ENCODE peak calls at places on chromosomes 3 and 15, in seven cellular contexts. One of them, this sample, is unnamed.

GRCh38 chr3:51794202-51794601 is 15.2 kb upstream of the IQCF6 start:
- DNase-seq in SK-N-SH: no peak
- DNase-seq in HCT116: no peak
- DNase-seq in GM12878: no peak
- DNase-seq in K562: no peak
- DNase-seq in H1: peak; percentile 64
- DNase-seq in HepG2: no peak
- DNase-seq in this sample: no peak

GRCh38 chr15:60006203-60006782 is 2.2 kb downstream of the FOXB1 start:
- DNase-seq in SK-N-SH: peak; percentile 40
- DNase-seq in HCT116: no peak
- DNase-seq in GM12878: no peak
- DNase-seq in K562: peak; percentile 46
- DNase-seq in H1: no peak
- DNase-seq in HepG2: no peak
- DNase-seq in this sample: peak; percentile 56

GRCh38 chr3:197789309-197789708 is 1.7 kb upstream of the LRCH3 start:
- DNase-seq in SK-N-SH: no peak
- DNase-seq in HCT116: no peak
- DNase-seq in GM12878: no peak
- DNase-seq in K562: no peak
- DNase-seq in H1: no peak
- DNase-seq in HepG2: no peak
- DNase-seq in this sample: no peak

GRCh38 chr3:156816091-156816793 is 9.9 kb upstream of the LEKR1 start:
- DNase-seq in SK-N-SH: no peak
- DNase-seq in HCT116: no peak
- DNase-seq in GM12878: no peak
- DNase-seq in K562: no peak
- DNase-seq in H1: no peak
- DNase-seq in HepG2: no peak
- DNase-seq in this sample: no peak

GRCh38 chr15:77650285-77650684 is 17.6 kb upstream of the LINGO1 start:
- DNase-seq in SK-N-SH: peak; percentile 70
- DNase-seq in HCT116: peak; percentile 12
- DNase-seq in GM12878: no peak
- DNase-seq in K562: peak; percentile 69
- DNase-seq in H1: no peak
- DNase-seq in HepG2: peak; percentile 29
- DNase-seq in this sample: no peak

GRCh38 chr15:52680756-52681155 is 1.6 kb upstream of the ATOSA start:
- DNase-seq in SK-N-SH: no peak
- DNase-seq in HCT116: no peak
- DNase-seq in GM12878: no peak
- DNase-seq in K562: no peak
- DNase-seq in H1: no peak
- DNase-seq in HepG2: no peak
- DNase-seq in this sample: no peak

GRCh38 chr3:49183873-49184272 is 12.5 kb downstream of the KLHDC8B start:
- DNase-seq in SK-N-SH: no peak
- DNase-seq in HCT116: no peak
- DNase-seq in GM12878: no peak
- DNase-seq in K562: no peak
- DNase-seq in H1: no peak
- DNase-seq in HepG2: peak; percentile 45
- DNase-seq in this sample: no peak

GRCh38 chr3:115092220-115092791 is 54.8 kb downstream of the ZBTB20 start:
- DNase-seq in SK-N-SH: peak; percentile 47
- DNase-seq in HCT116: peak; percentile 65
- DNase-seq in GM12878: peak; percentile 26
- DNase-seq in K562: peak; percentile 2
- DNase-seq in H1: no peak
- DNase-seq in HepG2: peak; percentile 34
- DNase-seq in this sample: peak; percentile 18

GRCh38 chr15:56185980-56186379 is 57.7 kb downstream of the RFX7 start:
- DNase-seq in SK-N-SH: no peak
- DNase-seq in HCT116: no peak
- DNase-seq in GM12878: no peak
- DNase-seq in K562: no peak
- DNase-seq in H1: no peak
- DNase-seq in HepG2: no peak
- DNase-seq in this sample: no peak

GRCh38 chr3:144670560-144670959 is 698.9 kb downstream of the DIPK2A start:
- DNase-seq in SK-N-SH: no peak
- DNase-seq in HCT116: no peak
- DNase-seq in GM12878: no peak
- DNase-seq in K562: no peak
- DNase-seq in H1: no peak
- DNase-seq in HepG2: no peak
- DNase-seq in this sample: no peak

GRCh38 chr15:26848498-26848897 is 18.4 kb upstream of the GABRA5 start:
- DNase-seq in SK-N-SH: no peak
- DNase-seq in HCT116: no peak
- DNase-seq in GM12878: no peak
- DNase-seq in K562: no peak
- DNase-seq in H1: no peak
- DNase-seq in HepG2: no peak
- DNase-seq in this sample: no peak

GRCh38 chr3:192923731-192924130 is 6.1 kb upstream of the MB21D2 start:
- DNase-seq in SK-N-SH: no peak
- DNase-seq in HCT116: no peak
- DNase-seq in GM12878: no peak
- DNase-seq in K562: no peak
- DNase-seq in H1: no peak
- DNase-seq in HepG2: no peak
- DNase-seq in this sample: no peak

DNA sequence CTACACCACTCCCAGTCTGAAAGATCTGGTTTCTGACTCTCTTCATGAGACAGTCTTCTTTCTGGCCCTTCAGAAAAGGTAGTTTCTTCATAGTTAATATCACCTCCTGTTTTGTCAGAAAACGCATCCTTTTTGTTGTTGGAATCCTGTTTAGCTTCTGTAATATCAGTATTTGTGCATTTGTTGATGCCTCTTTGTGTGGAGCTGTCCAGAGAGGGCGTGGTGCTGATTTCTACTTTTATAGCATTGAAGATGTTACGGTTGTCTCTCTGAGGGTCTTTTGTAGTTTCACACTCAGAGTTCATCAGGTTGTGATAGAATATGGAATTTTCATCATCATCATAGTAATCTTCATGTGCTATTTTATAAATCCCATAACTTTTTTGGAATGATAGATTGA is 8.9 kb downstream of the GPR149 start:
- DNase-seq in SK-N-SH: no peak
- DNase-seq in HCT116: no peak
- DNase-seq in GM12878: no peak
- DNase-seq in K562: no peak
- DNase-seq in H1: no peak
- DNase-seq in HepG2: no peak
- DNase-seq in this sample: peak; percentile 58
- TF ChIP-seq JUND in SK-N-SH: no peak
- TF ChIP-seq JUND in HCT116: no peak
- TF ChIP-seq JUND in GM12878: no peak
- TF ChIP-seq JUND in K562: no peak
- TF ChIP-seq JUND in H1: no peak
- TF ChIP-seq JUND in HepG2: no peak
- TF ChIP-seq JUND in this sample: no peak

GRCh38 chr3:30890907-30891306 is 3.6 kb downstream of the GADL1 start:
- DNase-seq in SK-N-SH: no peak
- DNase-seq in HCT116: no peak
- DNase-seq in GM12878: no peak
- DNase-seq in K562: no peak
- DNase-seq in H1: no peak
- DNase-seq in HepG2: no peak
- DNase-seq in this sample: no peak
- TF ChIP-seq JUND in SK-N-SH: no peak
- TF ChIP-seq JUND in HCT116: no peak
- TF ChIP-seq JUND in GM12878: no peak
- TF ChIP-seq JUND in K562: no peak
- TF ChIP-seq JUND in H1: no peak
- TF ChIP-seq JUND in HepG2: no peak
- TF ChIP-seq JUND in this sample: no peak

GRCh38 chr15:67130673-67131601 is 65.5 kb downstream of the SMAD3 start:
- DNase-seq in SK-N-SH: no peak
- DNase-seq in HCT116: no peak
- DNase-seq in GM12878: no peak
- DNase-seq in K562: no peak
- DNase-seq in H1: no peak
- DNase-seq in HepG2: no peak
- DNase-seq in this sample: no peak
- TF ChIP-seq JUND in SK-N-SH: no peak
- TF ChIP-seq JUND in HCT116: no peak
- TF ChIP-seq JUND in GM12878: no peak
- TF ChIP-seq JUND in K562: no peak
- TF ChIP-seq JUND in H1: no peak
- TF ChIP-seq JUND in HepG2: no peak
- TF ChIP-seq JUND in this sample: no peak

GRCh38 chr3:152218604-152219003 is 50.1 kb upstream of the MBNL1 start:
- DNase-seq in SK-N-SH: no peak
- DNase-seq in HCT116: no peak
- DNase-seq in GM12878: no peak
- DNase-seq in K562: no peak
- DNase-seq in H1: no peak
- DNase-seq in HepG2: no peak
- DNase-seq in this sample: no peak

GRCh38 chr3:152213938-152214337 is 54.8 kb upstream of the MBNL1 start:
- DNase-seq in SK-N-SH: no peak
- DNase-seq in HCT116: no peak
- DNase-seq in GM12878: no peak
- DNase-seq in K562: no peak
- DNase-seq in H1: no peak
- DNase-seq in HepG2: no peak
- DNase-seq in this sample: no peak

GRCh38 chr3:152219769-152220255 is 48.9 kb upstream of the MBNL1 start:
- DNase-seq in SK-N-SH: no peak
- DNase-seq in HCT116: no peak
- DNase-seq in GM12878: no peak
- DNase-seq in K562: no peak
- DNase-seq in H1: no peak
- DNase-seq in HepG2: no peak
- DNase-seq in this sample: no peak

GRCh38 chr3:152222327-152222726 is 46.4 kb upstream of the MBNL1 start:
- DNase-seq in SK-N-SH: no peak
- DNase-seq in HCT116: no peak
- DNase-seq in GM12878: no peak
- DNase-seq in K562: no peak
- DNase-seq in H1: no peak
- DNase-seq in HepG2: no peak
- DNase-seq in this sample: no peak

DNA sequence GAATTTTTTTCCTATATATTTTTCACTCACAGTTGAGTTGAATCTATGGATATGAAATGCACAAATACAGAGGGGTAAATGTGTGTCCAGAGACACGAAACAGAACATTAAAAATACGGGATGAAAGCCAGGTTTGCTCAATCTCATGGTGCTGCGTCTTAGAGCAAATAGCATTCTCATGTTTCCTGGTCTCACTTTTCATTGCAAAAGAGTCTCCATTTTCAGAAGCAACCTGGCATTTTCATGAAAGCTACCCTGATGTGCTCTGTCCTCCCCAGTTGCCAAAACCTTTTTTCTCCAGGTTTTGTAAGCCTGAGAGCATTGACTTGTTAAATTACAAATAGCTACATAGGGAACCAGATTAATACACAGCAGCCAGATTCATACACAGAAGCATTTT is 49.5 kb upstream of the MBNL1 start:
- DNase-seq in SK-N-SH: no peak
- DNase-seq in HCT116: no peak
- DNase-seq in GM12878: no peak
- DNase-seq in K562: no peak
- DNase-seq in H1: no peak
- DNase-seq in HepG2: no peak
- DNase-seq in this sample: no peak
- TF ChIP-seq JUND in SK-N-SH: no peak
- TF ChIP-seq JUND in HCT116: no peak
- TF ChIP-seq JUND in GM12878: no peak
- TF ChIP-seq JUND in K562: no peak
- TF ChIP-seq JUND in H1: no peak
- TF ChIP-seq JUND in HepG2: no peak
- TF ChIP-seq JUND in this sample: no peak

DNA sequence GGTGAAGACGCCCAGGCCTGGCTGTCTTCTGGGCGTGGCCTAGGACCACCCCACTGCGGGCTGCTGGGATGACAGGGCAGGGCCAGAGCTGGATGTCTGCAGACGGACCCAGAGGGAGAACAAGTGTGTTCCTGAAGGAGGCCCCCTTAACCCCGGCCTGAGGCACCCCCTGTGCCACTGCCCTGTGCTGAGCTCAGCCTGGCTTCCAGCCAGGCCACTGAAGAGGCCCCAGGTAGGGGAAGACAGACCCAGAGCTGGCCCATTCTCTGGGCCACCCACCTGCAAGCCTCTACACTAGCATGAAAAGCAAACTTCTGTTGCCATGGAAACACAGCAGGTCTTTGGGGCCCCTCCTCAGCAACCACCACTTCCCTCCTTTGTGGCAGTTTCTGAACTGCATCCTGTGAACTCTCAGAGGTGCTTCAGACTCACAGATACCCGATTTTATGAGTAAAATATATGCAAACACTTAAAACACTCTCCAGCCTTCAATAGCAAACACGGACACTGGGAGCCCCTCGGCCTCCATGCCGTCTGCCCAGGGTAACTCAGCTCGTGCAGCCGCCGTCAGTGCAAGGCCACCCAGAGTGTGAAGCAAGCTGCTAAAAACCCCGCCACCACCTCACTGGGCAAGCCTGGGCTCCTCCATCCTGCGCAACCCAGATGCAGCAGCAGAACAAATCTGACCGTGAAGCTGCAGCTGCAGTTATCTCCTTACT is 42.5 kb downstream of the CMTM6 start:
- DNase-seq in SK-N-SH: no peak
- DNase-seq in HCT116: no peak
- DNase-seq in GM12878: no peak
- DNase-seq in K562: no peak
- DNase-seq in H1: peak; percentile 60
- DNase-seq in HepG2: no peak
- DNase-seq in this sample: no peak
- TF ChIP-seq JUND in SK-N-SH: no peak
- TF ChIP-seq JUND in HCT116: no peak
- TF ChIP-seq JUND in GM12878: no peak
- TF ChIP-seq JUND in K562: no peak
- TF ChIP-seq JUND in H1: no peak
- TF ChIP-seq JUND in HepG2: no peak
- TF ChIP-seq JUND in this sample: no peak

GRCh38 chr3:12947504-12948369 is 106.4 kb upstream of the RPL32 start:
- DNase-seq in SK-N-SH: no peak
- DNase-seq in HCT116: no peak
- DNase-seq in GM12878: no peak
- DNase-seq in K562: peak; percentile 71
- DNase-seq in H1: no peak
- DNase-seq in HepG2: peak; percentile 15
- DNase-seq in this sample: no peak
- TF ChIP-seq JUND in SK-N-SH: no peak
- TF ChIP-seq JUND in HCT116: no peak
- TF ChIP-seq JUND in GM12878: no peak
- TF ChIP-seq JUND in K562: no peak
- TF ChIP-seq JUND in H1: no peak
- TF ChIP-seq JUND in HepG2: no peak
- TF ChIP-seq JUND in this sample: no peak